ENCODE peak calls at places on chromosome 21, in four cellular contexts. V is testis, S is adrenal gland, A is sigmoid colon. R is an unnamed sample. For H3K4me1, the result is how much of the 10 kb centered on the place peaks cover.

GRCh38 chr21:31326478-31327247 is 17.4 kb downstream of the TIAM1 start:
- DNase-seq in A (no peak), V (no peak), S (no peak), R (no peak)

GRCh38 chr21:15455819-15456462 is 273.8 kb upstream of the USP25 start:
- DNase-seq in A (no peak), V (peak), S (no peak), R (no peak)

GRCh38 chr21:43331962-43332458 is 94.9 kb downstream of the SIK1 start:
- DNase-seq in V (peak), A (no peak), S (peak), R (peak)

GRCh38 chr21:24895885-24896734 is 711.2 kb downstream of the MRPL39 start:
- DNase-seq in A (no peak), S (peak), V (peak), R (peak)

GRCh38 chr21:25895565-25896205 is 160.9 kb downstream of the GABPA start:
- DNase-seq in V (no peak), S (no peak), A (no peak), R (no peak)

GRCh38 chr21:14762309-14762708 is 216.2 kb upstream of the SAMSN1 start:
- DNase-seq in V (no peak), S (no peak), A (no peak), R (no peak)

GRCh38 chr21:46307625-46308024 is 16.0 kb downstream of the C21orf58 start:
- DNase-seq in S (no peak), V (no peak), A (no peak), R (no peak)

GRCh38 chr21:46063734-46064680 is 33.9 kb upstream of the COL6A2 start:
- DNase-seq in S (no peak), A (peak), V (no peak), R (peak)

GRCh38 chr21:38702196-38702595 is 103.5 kb upstream of the ETS2 start:
- DNase-seq in A (no peak), S (no peak), V (no peak), R (no peak)

GRCh38 chr21:27429612-27430361 is 462.9 kb upstream of the ADAMTS5 start:
- DNase-seq in S (no peak), A (no peak), V (no peak), R (no peak)

GRCh38 chr21:17250651-17251294 is 262.1 kb upstream of the CXADR start:
- DNase-seq in V (no peak), A (no peak), S (no peak), R (no peak)

GRCh38 chr21:25385912-25386474 is 221.3 kb downstream of the MRPL39 start:
- DNase-seq in S (peak), V (peak), A (no peak), R (no peak)

GRCh38 chr21:27371688-27372331 is 404.9 kb upstream of the ADAMTS5 start:
- DNase-seq in S (no peak), A (no peak), V (no peak), R (no peak)

GRCh38 chr21:14900611-14901010 is 164.2 kb downstream of the NRIP1 start:
- DNase-seq in S (no peak), V (no peak), A (no peak), R (no peak)

GRCh38 chr21:35562876-35563275 is 497.4 kb downstream of the SETD4 start:
- DNase-seq in S (no peak), V (no peak), A (no peak), R (no peak)

GRCh38 chr21:35561076-35561475 is 499.2 kb downstream of the SETD4 start:
- DNase-seq in A (no peak), V (no peak), S (no peak), R (no peak)

GRCh38 chr21:35565204-35565611 is 495.1 kb downstream of the SETD4 start:
- DNase-seq in A (no peak), V (peak), S (peak), R (no peak)

GRCh38 chr21:35566874-35567273 is 493.5 kb downstream of the SETD4 start:
- DNase-seq in A (no peak), V (no peak), S (no peak), R (no peak)

DNA sequence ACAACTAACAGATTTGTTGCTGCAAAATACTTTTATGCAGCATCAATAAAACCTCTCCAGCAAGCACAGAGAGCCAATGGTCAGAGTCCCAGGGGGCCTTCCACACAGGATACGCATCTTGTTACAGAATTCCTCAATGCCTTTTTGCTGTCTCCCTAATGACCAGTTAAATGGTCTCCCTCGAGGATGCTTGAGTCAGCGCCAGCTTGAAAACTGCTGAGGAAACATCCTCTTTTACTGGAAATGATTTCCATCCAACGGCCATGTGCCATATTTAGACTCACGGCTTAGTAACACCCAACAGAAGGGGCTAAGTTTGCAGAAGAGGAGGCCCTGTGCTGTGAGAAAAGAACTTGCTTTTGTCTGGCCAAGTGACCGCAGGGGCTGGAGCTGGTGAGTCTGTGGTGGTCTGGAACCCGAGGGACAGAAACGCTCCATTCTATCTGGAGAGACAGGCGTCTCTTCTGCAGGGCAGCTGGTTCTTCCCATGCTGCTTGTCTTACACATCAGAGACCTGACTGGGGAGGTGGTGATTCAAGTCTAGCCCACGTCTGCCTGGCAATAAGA is 496.4 kb downstream of the SETD4 start:
- DNase-seq in V (peak), A (peak), S (peak), R (peak)
- TF ChIP-seq POLR2A in V (no peak), A (no peak), S (no peak), R (no peak)

DNA sequence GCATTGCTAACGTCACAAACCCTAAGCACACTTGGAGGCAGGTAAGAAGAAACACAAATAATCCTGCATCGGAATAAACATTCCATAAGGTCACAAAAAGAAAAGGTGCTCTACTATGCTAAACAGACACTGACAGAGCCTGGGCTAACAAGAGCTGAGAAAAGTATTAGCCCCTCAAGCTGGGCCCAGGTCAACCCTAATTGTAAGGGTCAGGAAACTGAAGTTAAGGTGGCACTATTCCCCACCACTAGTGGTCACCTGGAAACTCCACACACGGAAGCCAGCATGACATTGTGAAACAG is 1.3 kb downstream of the PTTG1IP start:
- DNase-seq in V (no peak), A (no peak), S (no peak), R (no peak)
- H3K4me1 ChIP-seq in V (under half), A (half or more), S (half or more), R (under half)

GRCh38 chr21:44803651-44804050 is 2.0 kb upstream of the UBE2G2 start:
- DNase-seq in A (no peak), V (no peak), S (no peak), R (no peak)

GRCh38 chr21:44801468-44802395 is at the start of gene UBE2G2:
- DNase-seq in V (peak), S (peak), A (peak), R (peak)

GRCh38 chr21:44800971-44801467 is 601 bp downstream of the UBE2G2 start:
- DNase-seq in V (no peak), S (no peak), A (no peak), R (no peak)

GRCh38 chr21:44804762-44805161 is 3.1 kb upstream of the UBE2G2 start:
- DNase-seq in A (no peak), V (no peak), S (no peak), R (no peak)

GRCh38 chr21:44802396-44803153 is 955 bp upstream of the UBE2G2 start:
- DNase-seq in V (no peak), S (no peak), A (no peak), R (no peak)
- TF ChIP-seq POLR2A in V (no peak), S (no peak), A (no peak), R (no peak)

DNA sequence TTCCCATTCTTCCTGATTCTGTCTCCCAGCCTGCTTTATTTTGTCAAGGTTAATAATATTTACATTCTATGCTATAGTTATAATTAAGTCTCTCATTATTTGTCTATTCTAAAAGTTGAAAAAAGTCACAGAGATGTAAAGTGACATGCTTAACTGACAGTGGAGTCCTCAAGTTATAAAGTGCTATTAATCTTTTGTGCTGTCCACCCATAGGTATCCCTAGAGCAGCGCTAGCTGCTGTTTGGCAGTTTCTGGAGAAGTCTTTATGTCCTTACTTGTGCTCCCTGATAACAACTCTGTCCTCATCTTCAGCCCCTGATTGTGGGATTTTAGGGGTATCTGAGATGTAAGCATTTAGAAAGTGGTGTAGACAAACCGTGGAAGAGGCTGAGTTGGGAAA is 13.1 kb downstream of the BACH1 start:
- DNase-seq in S (no peak), V (no peak), A (no peak), R (no peak)
- H3K4me1 ChIP-seq in S (under half), V (under half), A (half or more), R (under half)

DNA sequence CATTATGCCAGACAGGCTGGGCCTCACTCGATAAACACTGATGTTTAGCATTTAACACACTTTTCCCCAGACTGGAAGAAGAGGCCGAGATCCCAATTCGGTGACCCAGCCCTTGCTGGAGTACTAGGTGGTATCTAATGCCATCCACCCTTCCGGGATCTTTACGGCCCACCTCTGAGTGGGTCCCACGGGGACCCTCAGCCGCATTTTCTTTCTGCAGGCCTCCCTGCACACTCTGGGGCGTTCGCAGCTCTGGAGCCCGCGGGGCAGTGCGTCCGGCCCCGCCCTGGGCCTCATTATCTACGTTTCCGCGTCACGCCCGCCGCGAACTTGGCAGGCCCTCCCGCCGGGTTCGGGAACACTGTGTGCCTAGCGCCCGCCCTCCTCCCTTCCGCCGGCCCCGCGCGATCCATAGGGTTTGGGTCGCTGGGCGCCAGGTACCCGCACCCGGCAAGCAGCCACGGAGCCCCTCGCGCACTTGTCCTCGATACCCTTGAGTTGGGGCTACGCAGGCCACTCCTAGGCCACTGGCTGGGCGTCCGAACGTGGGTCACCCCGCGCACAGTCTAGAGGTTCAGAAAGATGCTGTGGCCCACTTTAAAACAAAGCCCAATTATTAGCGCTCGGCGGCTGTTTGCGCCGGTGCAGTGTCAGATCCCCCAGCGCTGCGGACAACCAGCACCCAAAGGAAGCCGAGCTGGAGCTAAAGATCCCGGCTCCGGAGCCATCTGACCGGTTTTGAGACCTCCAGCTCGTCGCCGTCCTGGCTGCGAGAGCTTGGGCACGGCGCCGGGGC is 942 bp upstream of the EVA1C start:
- DNase-seq in V (peak), A (peak), S (peak), R (peak)
- TF ChIP-seq POLR2A in V (no peak), A (peak), S (peak), R (peak)

GRCh38 chr21:41139951-41140350 is 28.0 kb upstream of the BACE2 start:
- DNase-seq in A (no peak), V (no peak), S (no peak), R (no peak)
- H3K4me1 ChIP-seq in A (under half), V (under half), S (under half), R (under half)